ENCODE peak calls at places on chromosomes 16 and 17, in seven cellular contexts. F is fibroblast of lung, C is dorsolateral prefrontal cortex, E is AG04450, X is endodermal cell, V is GM12878, K is NB4. I is an unnamed sample.

GRCh38 chr16:4945560-4946502 is 8.9 kb upstream of the PPL start:
- DNase-seq in F (peak), C (no peak), E (no peak), X (no peak), V (no peak), K (peak), I (no peak)

GRCh38 chr16:74874123-74874522 is 99.5 kb upstream of the FA2H start:
- DNase-seq in F (no peak), C (no peak), E (no peak), X (no peak), V (no peak), K (no peak), I (no peak)

GRCh38 chr16:12573730-12574383 is 229.8 kb downstream of the CPPED1 start:
- DNase-seq in F (peak), C (peak), E (no peak), X (peak), V (no peak), K (peak), I (no peak)

GRCh38 chr17:41645371-41646063 is 21.1 kb upstream of the KRT17 start:
- DNase-seq in F (peak), C (no peak), E (no peak), X (peak), V (no peak), K (no peak), I (no peak)

GRCh38 chr17:12667299-12667958 is 1.7 kb downstream of the MYOCD start:
- DNase-seq in F (peak), C (no peak), E (peak), X (peak), V (no peak), K (peak), I (peak)

GRCh38 chr17:8799001-8799850 is at the start of gene MFSD6L:
- DNase-seq in F (no peak), C (no peak), E (no peak), X (peak), V (no peak), K (no peak), I (no peak)

GRCh38 chr16:70432304-70432799 is 6.5 kb downstream of the ST3GAL2 start:
- DNase-seq in F (no peak), C (no peak), E (no peak), X (no peak), V (no peak), K (peak), I (no peak)

GRCh38 chr17:68821860-68822693 is 133.1 kb downstream of the ABCA8 start:
- DNase-seq in F (peak), C (no peak), E (peak), X (no peak), V (no peak), K (no peak), I (no peak)

GRCh38 chr16:58306327-58306726 is 11.5 kb upstream of the PRSS54 start:
- DNase-seq in F (peak), C (no peak), E (no peak), X (peak), V (no peak), K (peak), I (no peak)

GRCh38 chr17:69441179-69441578 is 26.7 kb downstream of the MAP2K6 start:
- DNase-seq in F (no peak), C (no peak), E (no peak), X (no peak), V (no peak), K (no peak), I (no peak)

GRCh38 chr17:1082579-1082978 is 85.7 kb downstream of the TIMM22 start:
- DNase-seq in F (peak), C (no peak), E (no peak), X (no peak), V (no peak), K (no peak), I (no peak)

GRCh38 chr17:2710804-2711607 is 558 bp downstream of the CLUH start:
- DNase-seq in F (no peak), C (no peak), E (no peak), X (peak), V (no peak), K (peak), I (peak)

GRCh38 chr16:76639685-76640289 is 362.6 kb downstream of the CNTNAP4 start:
- DNase-seq in F (peak), C (no peak), E (no peak), X (peak), V (no peak), K (peak), I (no peak)

GRCh38 chr16:74901606-74902005 is 83.3 kb downstream of the WDR59 start:
- DNase-seq in F (peak), C (no peak), E (no peak), X (no peak), V (no peak), K (no peak), I (no peak)

GRCh38 chr16:5523794-5524193 is 426.2 kb upstream of the EEF2KMT start:
- DNase-seq in F (no peak), C (no peak), E (no peak), X (peak), V (no peak), K (no peak), I (no peak)

GRCh38 chr16:407253-407652 is 5.6 kb downstream of the DECR2 start:
- DNase-seq in F (no peak), C (no peak), E (no peak), X (peak), V (no peak), K (no peak), I (no peak)

GRCh38 chr16:77637939-77638338 is 84.4 kb upstream of the NUDT7 start:
- DNase-seq in F (no peak), C (no peak), E (no peak), X (no peak), V (no peak), K (no peak), I (no peak)

GRCh38 chr17:49482144-49482817 is 12.8 kb upstream of the NGFR start:
- DNase-seq in F (no peak), C (no peak), E (no peak), X (no peak), V (no peak), K (peak), I (no peak)

GRCh38 chr17:74245145-74245817 is 28.8 kb upstream of the DNAI2 start:
- DNase-seq in F (no peak), C (peak), E (no peak), X (peak), V (no peak), K (no peak), I (no peak)

GRCh38 chr17:31235110-31235509 is 61.9 kb downstream of the OMG start:
- DNase-seq in F (no peak), C (no peak), E (no peak), X (no peak), V (no peak), K (no peak), I (no peak)
- TF ChIP-seq CTCF in F (no peak), C (no peak), E (no peak), X (no peak), V (no peak), K (no peak), I (no peak)

DNA sequence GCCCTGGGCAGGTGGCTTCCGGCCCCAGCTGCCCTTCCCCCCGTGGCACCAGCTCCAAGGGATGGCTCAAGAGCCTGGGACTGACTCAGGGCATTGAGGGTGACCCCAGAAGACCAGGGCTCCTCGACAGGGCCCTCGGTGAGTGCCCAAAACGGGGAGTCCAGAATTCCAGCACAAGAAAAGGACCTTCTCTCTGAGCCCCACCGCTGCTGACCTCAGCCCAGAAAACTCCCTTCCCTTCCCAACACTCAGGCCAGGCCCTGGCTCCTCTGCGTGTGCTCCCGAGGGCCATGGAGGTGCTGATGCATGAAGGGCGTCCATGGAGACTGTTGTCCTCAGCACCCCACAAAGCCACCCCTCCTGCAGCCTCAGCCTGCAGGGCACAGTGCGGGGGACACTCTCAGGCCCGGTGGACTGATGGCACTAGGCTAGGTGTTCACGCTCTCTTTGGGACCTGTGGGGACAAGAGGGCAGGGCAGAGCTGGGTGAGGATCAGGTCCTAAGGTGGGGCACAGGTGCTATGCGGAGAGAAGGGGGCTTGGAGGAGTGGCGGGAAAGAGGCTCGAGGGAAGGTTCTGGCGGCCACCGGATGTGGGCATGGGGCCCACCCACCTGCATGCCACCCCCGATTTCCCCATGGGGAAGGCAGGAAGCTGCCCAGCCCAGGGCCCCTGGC is 4.3 kb upstream of the TSPOAP1 start:
- DNase-seq in F (no peak), C (no peak), E (no peak), X (peak), V (no peak), K (peak), I (peak)
- H3K4me3 ChIP-seq in F (no peak), C (no peak), E (no peak), X (no peak), V (peak), K (peak), I (peak)

DNA sequence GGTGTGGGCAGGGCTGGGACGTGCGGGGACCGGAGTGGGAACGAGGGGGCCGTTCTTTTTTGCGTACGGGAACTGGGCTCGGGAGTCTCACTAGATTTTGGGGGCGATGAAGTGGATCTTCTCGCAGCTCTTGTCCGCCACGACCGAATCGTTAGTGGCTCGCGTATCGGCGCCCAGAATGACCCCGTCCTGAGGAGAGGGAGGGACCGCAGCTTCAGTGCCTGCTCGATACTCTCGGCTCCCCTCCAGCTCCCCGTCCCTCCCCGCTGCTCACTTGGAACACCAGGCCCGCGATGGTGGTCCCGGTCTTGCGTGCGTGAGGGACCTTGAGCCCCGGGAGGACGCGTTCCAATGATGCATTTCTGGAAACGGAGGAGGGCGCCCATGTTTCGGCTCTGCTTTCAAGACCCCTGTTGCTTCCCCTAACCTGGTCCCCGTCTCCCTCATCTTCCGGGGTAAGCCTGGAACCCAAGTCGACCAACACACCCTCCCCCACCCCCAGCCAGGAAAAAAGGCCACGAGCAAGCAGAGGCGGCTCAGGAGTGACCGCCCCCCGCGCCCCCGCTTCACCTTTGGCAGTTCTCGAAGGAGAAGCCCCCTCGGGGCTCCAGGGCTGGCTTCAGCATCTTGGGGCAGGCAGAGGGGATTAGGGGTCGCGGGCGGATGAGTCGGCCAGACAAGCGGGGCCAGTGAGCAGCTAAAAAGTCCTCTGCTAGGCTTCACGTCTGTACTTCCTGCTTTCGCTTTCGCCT is at the start of gene PSMB10:
- DNase-seq in F (peak), C (no peak), E (no peak), X (peak), V (no peak), K (peak), I (peak)
- TF ChIP-seq CTCF in F (no peak), C (no peak), E (no peak), X (no peak), V (peak), K (no peak), I (no peak)

DNA sequence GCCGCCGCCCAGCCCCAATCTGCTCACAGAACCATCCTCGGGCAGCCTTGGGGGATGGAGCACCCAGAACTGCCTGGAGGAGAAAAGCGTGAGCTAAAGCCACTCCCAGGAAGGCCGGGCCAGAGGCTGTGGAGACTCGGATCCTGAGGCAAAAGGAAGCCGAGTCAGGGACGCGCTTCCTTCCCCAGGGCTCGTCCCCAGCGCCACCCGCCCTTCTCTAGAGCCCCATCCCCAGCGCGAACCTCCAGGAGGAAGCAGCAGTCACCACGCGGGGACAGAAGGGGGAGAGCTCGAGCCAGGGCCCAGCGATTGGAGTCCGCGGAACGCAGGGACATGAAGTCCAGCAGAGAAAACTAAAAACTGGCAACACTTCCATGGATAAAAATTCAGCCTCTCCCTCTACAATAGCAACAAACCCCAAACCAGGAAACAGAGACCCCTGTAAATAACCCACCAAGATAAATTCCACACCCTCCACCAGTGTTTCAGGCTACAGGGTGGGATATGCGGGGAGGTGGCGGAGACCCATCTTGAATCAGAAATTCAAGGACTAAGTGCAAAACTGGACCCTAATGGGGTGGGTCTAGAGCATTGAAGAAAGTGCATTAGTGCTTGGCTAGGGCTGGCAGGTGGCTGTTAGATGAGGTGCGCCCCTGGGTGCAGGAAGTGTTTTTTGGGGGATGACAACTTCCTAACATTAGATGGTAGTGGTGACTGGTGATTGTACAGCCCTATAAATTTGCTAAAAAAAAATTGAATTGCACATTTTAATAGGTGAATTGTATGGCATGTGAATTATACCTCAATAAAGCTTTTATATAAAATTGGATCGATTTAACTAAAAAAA is 116.1 kb upstream of the METRNL start:
- DNase-seq in F (peak), C (peak), E (peak), X (peak), V (no peak), K (no peak), I (no peak)
- H3K4me3 ChIP-seq in F (peak), C (no peak), E (no peak), X (peak), V (no peak), K (no peak), I (no peak)

GRCh38 chr17:50781167-50781566 is 13.8 kb upstream of the ANKRD40CL start:
- DNase-seq in F (no peak), C (no peak), E (no peak), X (no peak), V (no peak), K (no peak), I (no peak)
- TF ChIP-seq CTCF in F (no peak), C (no peak), E (no peak), X (no peak), V (no peak), K (no peak), I (no peak)

DNA sequence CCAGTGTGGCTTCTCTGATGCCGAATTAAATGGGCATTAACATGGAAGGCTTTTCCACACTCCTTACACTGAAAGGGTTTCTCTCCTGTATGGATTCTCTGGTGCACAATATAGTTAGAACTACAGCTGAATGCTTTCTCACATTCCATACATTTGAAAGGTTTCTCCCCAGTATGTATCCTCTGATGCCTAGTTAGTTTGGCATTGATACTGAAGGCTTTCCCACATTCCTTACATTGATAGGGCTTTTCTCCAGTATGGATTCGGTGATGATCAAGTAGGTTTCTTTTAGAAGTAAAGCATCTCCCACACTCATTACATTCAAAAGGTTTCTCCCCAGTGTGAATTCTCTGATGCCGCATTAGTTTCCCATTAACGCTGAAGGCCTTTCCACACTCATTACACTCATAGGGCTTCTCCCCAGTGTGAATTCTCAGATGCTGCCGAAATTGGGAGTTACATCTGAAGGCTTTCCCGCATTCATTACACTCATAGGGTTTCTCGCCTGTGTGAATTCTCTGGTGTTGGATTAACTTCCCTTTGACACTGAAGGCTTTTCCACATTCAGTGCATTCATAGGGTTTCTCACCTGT is 6.5 kb upstream of the TLE7 start:
- DNase-seq in F (no peak), C (no peak), E (no peak), X (no peak), V (no peak), K (no peak), I (no peak)
- H3K4me3 ChIP-seq in F (no peak), C (no peak), E (no peak), X (peak), V (no peak), K (no peak), I (no peak)

DNA sequence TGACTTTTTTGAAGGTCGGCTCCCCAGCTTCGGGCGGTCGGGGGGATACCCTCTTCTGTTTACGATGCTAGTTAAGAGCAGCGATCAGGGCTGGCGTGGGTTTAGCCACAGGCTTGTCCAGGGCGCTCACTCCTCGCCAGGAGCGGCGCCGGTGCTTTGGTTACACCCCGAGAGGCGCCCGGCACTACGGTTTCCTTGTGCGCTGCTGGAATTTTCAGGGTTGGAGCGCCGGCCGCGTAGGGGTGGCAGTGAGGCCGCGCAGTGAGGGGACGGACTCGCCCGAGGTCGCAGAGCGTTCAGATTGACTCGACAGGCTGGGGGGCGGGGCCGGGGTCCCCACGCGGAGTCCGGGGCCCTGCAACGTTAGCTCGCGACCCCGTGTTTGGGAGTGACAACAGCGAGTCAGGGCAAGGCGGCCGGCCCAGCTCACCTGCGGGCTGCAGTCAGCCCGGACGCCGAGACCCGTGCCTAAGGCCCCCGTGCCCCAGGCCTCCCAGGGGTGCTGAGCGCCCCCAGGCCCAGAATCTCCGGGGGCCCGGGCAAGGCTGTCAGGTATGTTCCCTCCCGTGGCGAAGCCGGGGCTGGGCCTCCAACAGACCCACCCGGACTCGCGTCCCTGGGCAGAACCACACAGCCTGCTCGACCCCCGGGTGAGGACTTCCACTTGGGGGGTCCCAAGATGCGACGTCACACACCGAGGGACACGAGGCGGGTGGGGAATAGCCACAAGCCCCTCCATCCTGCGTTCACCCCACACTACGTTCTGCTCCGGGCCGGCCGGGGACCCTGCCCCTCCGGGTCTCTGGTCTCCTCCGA is 1.3 kb upstream of the ACTG1 start:
- DNase-seq in F (peak), C (peak), E (no peak), X (peak), V (no peak), K (peak), I (peak)
- TF ChIP-seq CTCF in F (no peak), C (no peak), E (no peak), X (no peak), V (no peak), K (no peak), I (no peak)

DNA sequence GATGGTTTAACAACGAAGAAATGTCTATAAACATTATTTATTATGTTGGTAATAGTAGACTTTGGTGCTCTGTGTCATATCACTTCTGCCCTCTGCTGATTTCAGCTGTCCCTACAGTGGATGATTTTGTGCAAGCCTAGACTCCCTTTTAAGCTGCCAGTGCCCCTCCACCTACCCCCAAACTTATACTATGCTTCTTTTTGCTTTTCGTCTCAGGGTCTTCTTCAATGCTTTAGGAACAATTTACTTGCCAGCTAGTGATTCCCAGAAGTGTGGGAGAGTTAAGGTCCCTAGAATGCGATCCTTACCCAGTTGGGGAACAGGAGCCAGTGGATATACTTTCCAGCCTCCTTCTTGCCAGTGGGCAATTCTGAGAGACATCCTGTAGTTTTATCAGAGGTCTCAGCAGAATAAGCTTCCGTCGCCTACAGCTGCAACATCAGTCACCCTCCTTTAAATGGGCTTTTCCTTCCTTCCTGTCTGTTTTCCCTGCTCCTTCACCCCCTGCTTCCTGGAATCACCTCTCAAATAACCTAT is 4.1 kb downstream of the ICAM2 start:
- DNase-seq in F (no peak), C (no peak), E (no peak), X (peak), V (no peak), K (no peak), I (no peak)
- H3K4me3 ChIP-seq in F (no peak), C (no peak), E (no peak), X (no peak), V (peak), K (no peak), I (peak)

GRCh38 chr16:30633526-30633925 is 17.2 kb upstream of the PRR14 start:
- DNase-seq in F (no peak), C (no peak), E (no peak), X (no peak), V (no peak), K (no peak), I (no peak)

GRCh38 chr16:30636599-30636998 is 14.2 kb upstream of the PRR14 start:
- DNase-seq in F (no peak), C (no peak), E (no peak), X (no peak), V (no peak), K (no peak), I (no peak)

GRCh38 chr16:30641378-30641982 is 9.3 kb upstream of the PRR14 start:
- DNase-seq in F (no peak), C (no peak), E (no peak), X (no peak), V (no peak), K (no peak), I (no peak)

GRCh38 chr16:30637952-30638351 is 12.8 kb upstream of the PRR14 start:
- DNase-seq in F (peak), C (no peak), E (no peak), X (peak), V (no peak), K (peak), I (no peak)
- TF ChIP-seq CTCF in F (peak), C (no peak), E (peak), X (peak), V (peak), K (peak), I (peak)